ENCODE peak calls at places on chromosomes 13 and 19, in five cellular contexts. G is HCT116, M is GM12878, B is SK-N-SH, E is H1. U is an unnamed sample.
A peak's percentile ranks its signal among the peaks of the same experiment; 100 is the strongest.

GRCh38 chr13:42752731-42753130 is 28.7 kb upstream of the FAM216B start:
- DNase-seq in G (no peak), M (no peak), B (no peak), E (no peak), U (no peak)

GRCh38 chr19:52638601-52639000 is 446 bp upstream of the ZNF83 start:
- DNase-seq in G (no peak), M (no peak), B (peak; percentile 53), E (no peak), U (no peak)

GRCh38 chr19:6521718-6522646 is 8.8 kb upstream of the TNFSF9 start:
- DNase-seq in G (no peak), M (peak; percentile 95), B (no peak), E (no peak), U (no peak)

GRCh38 chr13:24076124-24076523 is 84.4 kb upstream of the SPATA13 start:
- DNase-seq in G (no peak), M (no peak), B (no peak), E (no peak), U (no peak)

GRCh38 chr19:30881986-30882385 is 467.2 kb downstream of the TSHZ3 start:
- DNase-seq in G (no peak), M (no peak), B (no peak), E (no peak), U (no peak)

GRCh38 chr19:51729781-51730180 is 6.0 kb upstream of the HAS1 start:
- DNase-seq in G (no peak), M (no peak), B (no peak), E (no peak), U (no peak)

GRCh38 chr13:83987394-83987793 is 105.1 kb upstream of the SLITRK1 start:
- DNase-seq in G (no peak), M (no peak), B (no peak), E (no peak), U (no peak)

GRCh38 chr13:57634829-57635165 is 3.3 kb downstream of the PCDH17 start:
- DNase-seq in G (no peak), M (no peak), B (peak; percentile 43), E (no peak), U (no peak)

GRCh38 chr13:113564331-113565023 is 20.1 kb upstream of the TFDP1 start:
- DNase-seq in G (no peak), M (no peak), B (no peak), E (no peak), U (no peak)

GRCh38 chr13:26460652-26461051 is 96.8 kb upstream of the WASF3 start:
- DNase-seq in G (no peak), M (no peak), B (no peak), E (no peak), U (no peak)

GRCh38 chr19:5828661-5829566 is 10.6 kb downstream of the FUT6 start:
- DNase-seq in G (no peak), M (no peak), B (peak; percentile 89), E (no peak), U (no peak)

GRCh38 chr13:36918246-36919060 is 1.6 kb downstream of the SMAD9 start:
- DNase-seq in G (no peak), M (no peak), B (peak; percentile 25), E (no peak), U (peak; percentile 7)

GRCh38 chr13:112688560-112689497 is 1.0 kb upstream of the ATP11A start:
- DNase-seq in G (no peak), M (no peak), B (no peak), E (no peak), U (no peak)

GRCh38 chr13:48579167-48579918 is 46.5 kb upstream of the RCBTB2 start:
- DNase-seq in G (no peak), M (peak; percentile 94), B (no peak), E (no peak), U (no peak)

GRCh38 chr13:73576291-73576690 is 517.5 kb downstream of the KLF5 start:
- DNase-seq in G (no peak), M (no peak), B (no peak), E (no peak), U (no peak)

GRCh38 chr19:23554548-23554947 is 132.5 kb downstream of the ZNF675 start:
- DNase-seq in G (no peak), M (no peak), B (no peak), E (no peak), U (no peak)

GRCh38 chr19:39415111-39416046 is 2.9 kb downstream of the PLEKHG2 start:
- DNase-seq in G (no peak), M (no peak), B (no peak), E (no peak), U (no peak)

GRCh38 chr13:97122381-97122996 is 99.6 kb upstream of the MBNL2 start:
- DNase-seq in G (peak; percentile 85), M (no peak), B (no peak), E (no peak), U (no peak)

GRCh38 chr13:105679832-105680231 is 855.6 kb downstream of the EFNB2 start:
- DNase-seq in G (no peak), M (no peak), B (no peak), E (no peak), U (no peak)

GRCh38 chr13:79799049-79799448 is 318.1 kb downstream of the NDFIP2 start:
- DNase-seq in G (no peak), M (no peak), B (peak; percentile 67), E (no peak), U (no peak)

GRCh38 chr19:6213696-6214585 is 65.8 kb downstream of the MLLT1 start:
- DNase-seq in G (no peak), M (no peak), B (peak; percentile 22), E (no peak), U (no peak)

GRCh38 chr13:28603033-28603664 is 55.8 kb upstream of the POMP start:
- DNase-seq in G (no peak), M (no peak), B (no peak), E (no peak), U (no peak)

GRCh38 chr19:54339646-54340358 is 840 bp upstream of the LILRA4 start:
- DNase-seq in G (no peak), M (no peak), B (no peak), E (no peak), U (no peak)

GRCh38 chr19:10086904-10087256 is 763 bp downstream of the SHFL start:
- DNase-seq in G (no peak), M (no peak), B (no peak), E (no peak), U (no peak)

DNA sequence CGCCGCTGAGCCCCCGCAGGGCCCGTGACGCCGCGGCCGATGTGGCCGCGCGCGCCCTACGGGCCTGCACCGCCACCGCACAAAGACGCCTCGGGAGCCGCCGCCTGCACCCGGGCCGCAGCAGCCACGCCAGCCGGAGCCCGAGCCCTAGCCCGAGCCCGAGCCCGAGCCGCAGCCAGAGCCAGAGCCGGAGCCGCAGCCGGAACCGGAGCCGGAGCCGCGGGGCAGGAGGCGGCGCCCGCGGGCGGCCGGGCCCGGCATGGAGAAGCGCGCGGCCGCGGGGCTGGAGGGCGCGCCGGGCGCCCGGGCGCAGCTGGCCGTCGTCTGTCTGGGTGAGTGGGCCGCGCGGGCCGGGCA is 375 bp downstream of the LRP3 start:
- DNase-seq in G (no peak), M (no peak), B (no peak), E (no peak), U (no peak)
- TF ChIP-seq JUND in G (no peak), M (no peak), B (no peak), E (no peak), U (no peak)

DNA sequence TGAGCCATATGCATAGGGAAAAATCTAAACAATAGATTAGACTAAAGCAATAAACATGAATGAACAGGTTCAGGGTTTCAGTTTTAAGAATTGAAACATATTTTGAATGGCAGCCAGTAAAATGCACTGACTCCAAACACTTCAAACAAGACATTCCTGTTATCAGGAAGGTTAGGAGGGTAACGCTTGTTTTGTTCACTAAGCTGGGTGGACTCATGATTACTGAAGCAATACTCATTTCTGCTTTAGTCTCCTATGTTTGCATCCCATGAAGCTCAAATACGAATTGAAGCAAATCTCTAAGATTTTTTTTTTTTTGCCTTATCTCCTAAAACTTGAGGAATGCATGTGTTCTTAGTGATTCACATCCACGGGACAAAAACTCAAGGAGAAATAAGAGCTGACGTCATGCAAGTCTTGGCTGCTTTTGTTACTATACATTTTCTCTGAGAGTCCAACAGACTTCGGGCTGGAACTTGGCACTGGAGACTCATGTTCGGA is 29.1 kb upstream of the IGFL4 start:
- DNase-seq in G (no peak), M (no peak), B (no peak), E (no peak), U (no peak)
- TF ChIP-seq JUND in G (no peak), M (no peak), B (peak; percentile 74), E (no peak), U (no peak)

DNA sequence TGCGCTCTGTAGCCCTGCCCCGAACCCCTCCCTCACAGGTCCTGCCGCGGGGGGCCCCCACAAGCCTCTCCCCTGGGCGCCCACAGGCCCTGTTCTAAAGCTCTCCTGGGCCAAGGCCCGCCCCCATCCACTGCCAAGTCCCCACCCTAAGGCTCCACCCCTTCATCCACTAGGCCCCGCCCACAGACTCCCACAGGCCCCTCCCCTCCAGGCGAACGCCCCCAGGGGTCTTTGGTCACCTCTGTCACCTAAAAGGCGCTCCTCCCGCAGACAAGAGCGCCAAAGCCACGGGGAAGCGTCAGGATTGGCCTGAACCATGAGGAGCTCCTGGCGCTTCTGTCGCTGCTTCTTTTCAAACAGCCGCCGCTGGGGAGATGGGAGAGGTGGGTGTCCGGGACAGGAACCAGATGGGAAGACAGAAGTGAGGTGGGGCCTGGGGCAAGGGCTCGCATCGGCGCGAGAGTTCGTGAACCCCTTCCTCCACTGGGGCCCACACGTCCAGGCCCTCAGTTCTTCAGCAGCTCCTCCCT is 2.3 kb downstream of the TULP2 start:
- DNase-seq in G (no peak), M (no peak), B (peak; percentile 90), E (peak; percentile 64), U (no peak)
- TF ChIP-seq JUND in G (no peak), M (no peak), B (no peak), E (no peak), U (no peak)

GRCh38 chr13:77784531-77784930 is 87.0 kb downstream of the SLAIN1 start:
- DNase-seq in G (no peak), M (no peak), B (no peak), E (no peak), U (no peak)

GRCh38 chr13:77774181-77774580 is 76.7 kb downstream of the SLAIN1 start:
- DNase-seq in G (no peak), M (no peak), B (no peak), E (no peak), U (no peak)

GRCh38 chr13:77781804-77782203 is 84.3 kb downstream of the SLAIN1 start:
- DNase-seq in G (no peak), M (no peak), B (no peak), E (no peak), U (no peak)

GRCh38 chr13:77776704-77777103 is 79.2 kb downstream of the SLAIN1 start:
- DNase-seq in G (no peak), M (no peak), B (no peak), E (no peak), U (no peak)

DNA sequence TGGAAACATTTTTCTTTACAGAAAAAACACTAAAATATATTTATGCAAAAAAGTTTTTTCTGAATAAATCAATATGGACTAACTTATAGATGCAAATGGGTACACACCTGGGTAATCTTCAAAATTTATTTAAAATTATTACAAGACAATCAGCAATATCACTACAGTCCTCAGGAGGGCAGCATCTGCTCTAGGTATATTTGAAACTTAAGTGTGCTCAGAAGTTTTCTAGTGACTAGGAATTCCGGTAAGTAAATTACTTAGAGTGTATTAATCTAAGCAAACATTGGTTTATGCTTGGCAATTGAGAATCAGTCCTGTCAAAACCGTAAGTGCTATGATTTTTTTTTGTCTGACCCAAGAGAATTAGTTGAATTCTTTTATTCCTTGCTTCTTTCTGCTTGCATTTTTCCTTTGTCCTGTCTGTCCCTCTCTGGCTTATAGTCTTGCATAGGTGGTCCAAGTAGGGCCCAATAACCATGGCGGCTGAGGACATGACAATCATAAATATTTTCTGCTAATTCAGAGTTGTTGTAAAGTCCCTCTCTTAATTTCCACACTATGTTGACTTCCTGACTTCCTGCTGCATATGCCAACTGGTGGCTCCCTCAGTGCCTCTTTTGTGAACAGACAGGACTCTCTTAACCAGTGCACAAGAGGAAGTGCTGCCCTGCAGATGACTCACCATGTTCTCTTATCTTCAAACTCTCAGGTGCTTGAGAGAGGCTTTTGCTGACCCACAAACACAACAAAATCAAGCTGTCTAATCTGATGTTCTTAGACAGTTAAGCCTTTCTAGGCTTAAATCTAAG is 82.2 kb downstream of the SLAIN1 start:
- DNase-seq in G (peak; percentile 18), M (peak; percentile 24), B (peak; percentile 36), E (no peak), U (peak; percentile 3)
- TF ChIP-seq JUND in G (no peak), M (no peak), B (no peak), E (no peak), U (no peak)

U was measured in T47D.